ENCODE peak calls at places on chromosomes 11 and 22, in ten cellular contexts. W, T, G, N, F, O, J, C, I and A are unnamed samples.

GRCh38 chr11:45926001-45926401 is 3.5 kb downstream of the LARGE2 start:
- DNase-seq in N (no peak), F (no peak), C (no peak), J (no peak), W (no peak), G (no peak), O (no peak), T (no peak), I (no peak), A (peak)

GRCh38 chr11:134050541-134051383 is 18.1 kb upstream of the JAM3 start:
- DNase-seq in W (peak), F (peak), C (peak), O (peak), J (peak), I (no peak), T (no peak), G (no peak), N (no peak), A (no peak)

GRCh38 chr11:18046116-18046777 is at the start of gene TPH1:
- DNase-seq in N (peak), F (peak), W (no peak), T (no peak), I (peak), G (peak), C (peak), O (no peak), J (peak), A (peak)

GRCh38 chr11:299081-299891 is at the start of gene IFITM5:
- DNase-seq in I (no peak), F (no peak), C (peak), G (no peak), T (no peak), N (no peak), O (no peak), J (no peak), W (peak), A (no peak)

GRCh38 chr22:36215976-36216375 is 14.4 kb upstream of the APOL4 start:
- DNase-seq in G (no peak), N (no peak), T (no peak), J (no peak), F (no peak), C (no peak), O (no peak), I (no peak), W (no peak), A (no peak)

GRCh38 chr11:74134661-74135515 is 35.9 kb downstream of the C2CD3 start:
- DNase-seq in I (no peak), T (no peak), N (no peak), J (no peak), G (no peak), F (no peak), C (no peak), W (no peak), O (no peak), A (no peak)

GRCh38 chr11:131912127-131912526 is 541.7 kb downstream of the NTM start:
- DNase-seq in J (no peak), N (no peak), G (no peak), W (no peak), C (no peak), F (no peak), I (no peak), O (no peak), T (no peak), A (no peak)

GRCh38 chr11:76512851-76513653 is 68.2 kb downstream of the EMSY start:
- DNase-seq in C (no peak), N (peak), O (no peak), I (no peak), G (no peak), J (no peak), W (no peak), T (peak), F (no peak), A (no peak)

GRCh38 chr22:46295277-46295971 is 1.2 kb upstream of the GTSE1 start:
- DNase-seq in W (no peak), I (no peak), O (no peak), J (no peak), T (no peak), N (no peak), C (no peak), F (no peak), G (no peak), A (no peak)

GRCh38 chr22:29115682-29116313 is 43.0 kb downstream of the KREMEN1 start:
- DNase-seq in J (no peak), W (no peak), F (no peak), G (no peak), T (no peak), N (no peak), C (no peak), O (no peak), I (no peak), A (no peak)

GRCh38 chr22:41471606-41472005 is 2.7 kb downstream of the ACO2 start:
- DNase-seq in C (no peak), I (no peak), F (no peak), N (no peak), G (no peak), J (no peak), T (no peak), W (no peak), O (no peak), A (no peak)

GRCh38 chr11:86644291-86644690 is 28.1 kb downstream of the ME3 start:
- DNase-seq in F (no peak), I (no peak), C (no peak), N (no peak), W (no peak), T (peak), O (no peak), G (no peak), J (no peak), A (no peak)

GRCh38 chr22:23537421-23537820 is 42.7 kb downstream of the IGLL1 start:
- DNase-seq in T (no peak), N (no peak), W (no peak), F (no peak), G (no peak), O (no peak), J (no peak), I (peak), C (no peak), A (peak)